ENCODE peak calls at places on chromosomes 12 and 14, in seven cellular contexts. D is A549; M is A673; J is hepatocyte; N is HCT116; B is left lung; F is CD8-positive, alpha-beta T cell. P is an unnamed sample.

GRCh38 chr14:77238996-77239395 is 32.0 kb downstream of the NGB start:
- DNase-seq in B (no peak), J (no peak), N (no peak), F (no peak), D (no peak), M (no peak), P (no peak)

GRCh38 chr12:114500775-114501473 is 95.0 kb upstream of the TBX5 start:
- DNase-seq in N (no peak), J (no peak), F (no peak), D (no peak), B (no peak), M (no peak), P (peak; percentile 48)

GRCh38 chr14:105851716-105852377 is 325.5 kb downstream of the TMEM121 start:
- DNase-seq in D (no peak), M (no peak), N (no peak), F (peak; percentile 6), J (peak; percentile 4), B (peak; percentile 72), P (no peak)

GRCh38 chr14:97459180-97459579 is 662.0 kb downstream of the VRK1 start:
- DNase-seq in B (no peak), D (no peak), M (no peak), N (no peak), J (no peak), F (no peak), P (no peak)

GRCh38 chr12:14949631-14950030 is 11.3 kb upstream of the ERP27 start:
- DNase-seq in F (no peak), M (no peak), N (no peak), B (no peak), J (no peak), D (no peak), P (no peak)

GRCh38 chr12:26803552-26803951 is 29.4 kb downstream of the ITPR2 start:
- DNase-seq in M (no peak), B (no peak), N (no peak), D (no peak), J (no peak), F (no peak), P (no peak)

GRCh38 chr14:100530270-100531072 is 56.7 kb downstream of the BEGAIN start:
- DNase-seq in B (peak; percentile 58), N (no peak), M (no peak), F (peak; percentile 7), D (no peak), J (peak; percentile 2), P (no peak)

GRCh38 chr12:112354399-112354798 is 27.8 kb downstream of the HECTD4 start:
- DNase-seq in D (no peak), J (no peak), F (no peak), M (no peak), B (no peak), N (no peak), P (no peak)

GRCh38 chr12:79644274-79645234 is 46.2 kb downstream of the PAWR start:
- DNase-seq in J (no peak), D (no peak), F (no peak), M (no peak), B (no peak), N (no peak), P (no peak)

GRCh38 chr12:52946797-52947547 is 1.9 kb upstream of the KRT18 start:
- DNase-seq in J (no peak), B (no peak), F (no peak), N (no peak), D (no peak), M (no peak), P (no peak)

GRCh38 chr12:102301547-102301946 is 103.9 kb upstream of the PMCH start:
- DNase-seq in F (no peak), D (no peak), N (no peak), M (no peak), J (no peak), B (no peak), P (no peak)

GRCh38 chr12:105226219-105226618 is 9.8 kb downstream of the APPL2 start:
- DNase-seq in D (no peak), B (no peak), J (no peak), N (no peak), F (peak; percentile 23), M (peak; percentile 70), P (peak; percentile 63)

GRCh38 chr12:89497467-89497866 is 27.1 kb downstream of the GALNT4 start:
- DNase-seq in B (no peak), J (no peak), F (no peak), N (no peak), D (no peak), M (no peak), P (no peak)

GRCh38 chr12:1204581-1205121 is 213.6 kb downstream of the ERC1 start:
- DNase-seq in D (no peak), J (no peak), F (no peak), N (no peak), M (no peak), B (no peak), P (no peak)

GRCh38 chr12:129110575-129110974 is 257.3 kb downstream of the GLT1D1 start:
- DNase-seq in M (no peak), J (no peak), B (peak; percentile 50), D (no peak), F (no peak), N (no peak), P (no peak)

GRCh38 chr14:44564908-44565307 is 57.8 kb upstream of the FSCB start:
- DNase-seq in N (no peak), B (no peak), F (no peak), M (peak; percentile 17), J (no peak), D (no peak), P (no peak)

GRCh38 chr12:96743606-96744005 is 163.5 kb upstream of the NEDD1 start:
- DNase-seq in B (no peak), F (no peak), N (no peak), M (no peak), D (no peak), J (no peak), P (no peak)

GRCh38 chr14:69484444-69485113 is at the start of gene PLEKHD1:
- DNase-seq in N (peak; percentile 18), D (peak; percentile 51), M (no peak), B (peak; percentile 83), F (no peak), J (peak; percentile 13), P (peak; percentile 26)

GRCh38 chr12:115049617-115050016 is 365.6 kb upstream of the TBX3 start:
- DNase-seq in M (no peak), F (no peak), J (no peak), B (no peak), N (no peak), D (no peak), P (no peak)

GRCh38 chr14:68628605-68629310 is 164.1 kb downstream of the ZFP36L1 start:
- DNase-seq in B (no peak), N (no peak), J (peak; percentile 64), M (no peak), F (peak; percentile 44), D (no peak), P (no peak)

GRCh38 chr12:62731378-62731710 is 203.6 kb downstream of the PPM1H start:
- DNase-seq in J (no peak), M (no peak), D (no peak), N (no peak), B (no peak), F (no peak), P (no peak)

GRCh38 chr14:24013654-24014514 is 25.2 kb downstream of the DHRS4L2 start:
- DNase-seq in J (peak; percentile 76), N (peak; percentile 78), D (peak; percentile 58), M (peak; percentile 84), F (peak; percentile 49), B (no peak), P (peak; percentile 54)

GRCh38 chr12:106841471-106842302 is 67.2 kb downstream of the RIC8B start:
- DNase-seq in D (peak; percentile 50), N (peak; percentile 31), J (peak; percentile 61), M (peak; percentile 73), F (peak; percentile 39), B (no peak), P (peak; percentile 61)

GRCh38 chr12:127509066-127509778 is 757.7 kb upstream of the TMEM132C start:
- DNase-seq in M (no peak), J (no peak), N (no peak), B (no peak), D (no peak), F (no peak), P (no peak)

GRCh38 chr14:92605274-92605940 is 91.8 kb downstream of the RIN3 start:
- DNase-seq in M (no peak), D (no peak), F (no peak), J (no peak), N (no peak), B (no peak), P (no peak)

GRCh38 chr14:29222671-29223268 is 456.2 kb downstream of the FOXG1 start:
- DNase-seq in F (no peak), M (peak; percentile 57), D (no peak), B (no peak), N (no peak), J (peak; percentile 40), P (no peak)

GRCh38 chr14:71523630-71524320 is 408.5 kb upstream of the RGS6 start:
- DNase-seq in B (no peak), J (no peak), N (no peak), D (no peak), M (peak; percentile 59), F (no peak), P (no peak)

GRCh38 chr12:124345795-124346194 is 50.9 kb downstream of the RFLNA start:
- DNase-seq in M (no peak), D (no peak), F (no peak), J (no peak), N (no peak), B (no peak), P (no peak)

GRCh38 chr14:31297701-31298344 is 90.2 kb upstream of the HECTD1 start:
- DNase-seq in M (no peak), F (no peak), J (no peak), D (no peak), N (no peak), B (no peak), P (no peak)

GRCh38 chr12:49093746-49094103 is 876 bp downstream of the DHH start:
- DNase-seq in N (no peak), F (no peak), J (no peak), B (no peak), D (no peak), M (no peak), P (no peak)

GRCh38 chr12:88052686-88053085 is 23.5 kb upstream of the C12orf50 start:
- DNase-seq in N (peak; percentile 27), J (peak; percentile 42), F (no peak), M (peak; percentile 60), B (no peak), D (no peak), P (peak; percentile 71)
- TF ChIP-seq CTCF in N (peak; percentile 29), J (peak; percentile 52), F (no peak), M (peak; percentile 65), B (no peak), D (peak; percentile 69), P (peak; percentile 92)

GRCh38 chr14:64725879-64726584 is 21.8 kb downstream of the PLEKHG3 start:
- DNase-seq in D (no peak), B (no peak), M (no peak), F (no peak), N (no peak), J (no peak), P (no peak)
- H3K4me1 ChIP-seq in D (peaks cover 67% of the 10 kb centered on the region), B (peaks cover 42% of the 10 kb centered on the region), M (peaks cover 34% of the 10 kb centered on the region), F (peaks cover 31% of the 10 kb centered on the region), N (peaks cover 58% of the 10 kb centered on the region), J (peaks cover 56% of the 10 kb centered on the region), P (peaks cover 30% of the 10 kb centered on the region)

GRCh38 chr14:67576216-67576615 is 23.9 kb downstream of the PIGH start:
- DNase-seq in B (no peak), F (no peak), J (no peak), N (no peak), M (no peak), D (no peak), P (no peak)
- TF ChIP-seq CTCF in B (no peak), F (no peak), J (no peak), N (no peak), M (no peak), D (no peak), P (no peak)

GRCh38 chr14:59422069-59422881 is 42.9 kb downstream of the GPR135 start:
- DNase-seq in M (peak; percentile 59), B (no peak), J (no peak), F (no peak), D (no peak), N (no peak), P (no peak)
- H3K4me1 ChIP-seq in M (no peaks in the 10 kb centered on the region), B (peaks cover 12% of the 10 kb centered on the region), J (no peaks in the 10 kb centered on the region), F (no peaks in the 10 kb centered on the region), D (no peaks in the 10 kb centered on the region), N (no peaks in the 10 kb centered on the region), P (no peaks in the 10 kb centered on the region)

P was measured in BE2C.